ENCODE peak calls at places on chromosomes 3 and 15, in six cellular contexts. V, W, L, J, M and T are unnamed samples.

GRCh38 chr3:157119369-157119951 is 40.5 kb downstream of the CCNL1 start:
- DNase-seq in J (no peak), L (no peak), M (no peak), V (no peak), W (no peak), T (no peak)

GRCh38 chr3:175270199-175270837 is 411.2 kb downstream of the NAALADL2 start:
- DNase-seq in V (no peak), J (no peak), W (no peak), M (no peak), L (no peak), T (no peak)

GRCh38 chr15:42286445-42287029 is 13.3 kb upstream of the TMEM87A start:
- DNase-seq in M (no peak), V (no peak), J (no peak), W (peak), L (no peak), T (no peak)

GRCh38 chr3:171230857-171231256 is 204.3 kb upstream of the SLC2A2 start:
- DNase-seq in V (peak), J (no peak), M (no peak), L (no peak), W (no peak), T (no peak)

GRCh38 chr3:134211797-134212196 is 38.9 kb downstream of the RYK start:
- DNase-seq in W (no peak), J (no peak), M (peak), V (peak), L (no peak), T (peak)

GRCh38 chr3:193176690-193177089 is 64.3 kb upstream of the PLAAT1 start:
- DNase-seq in W (no peak), M (no peak), V (no peak), J (no peak), L (no peak), T (no peak)

GRCh38 chr15:89408512-89409183 is 74.0 kb upstream of the POLG start:
- DNase-seq in V (no peak), W (no peak), L (no peak), M (peak), J (no peak), T (no peak)

GRCh38 chr3:23712656-23713559 is 92.8 kb upstream of the UBE2E1 start:
- DNase-seq in V (peak), J (peak), L (no peak), M (peak), W (peak), T (no peak)

GRCh38 chr3:59456852-59457485 is 407.1 kb upstream of the CFAP20DC start:
- DNase-seq in W (no peak), M (no peak), L (no peak), J (no peak), V (no peak), T (no peak)

GRCh38 chr15:98844261-98844660 is 163.3 kb downstream of the PGPEP1L start:
- DNase-seq in J (no peak), V (no peak), L (no peak), W (no peak), M (no peak), T (no peak)

GRCh38 chr15:29812384-29812694 is 9.9 kb downstream of the TJP1 start:
- DNase-seq in M (peak), V (no peak), L (no peak), J (no peak), W (peak), T (no peak)

GRCh38 chr3:57147071-57147470 is 18.1 kb downstream of the IL17RD start:
- DNase-seq in V (no peak), J (no peak), M (no peak), L (no peak), W (no peak), T (no peak)

GRCh38 chr3:89179355-89179997 is 72.1 kb downstream of the EPHA3 start:
- DNase-seq in W (no peak), J (no peak), M (peak), L (no peak), V (no peak), T (peak)

GRCh38 chr15:52649686-52650085 is 29.5 kb downstream of the ATOSA start:
- DNase-seq in M (no peak), V (no peak), J (no peak), L (no peak), W (no peak), T (no peak)

GRCh38 chr3:72891053-72891855 is 3.4 kb downstream of the GXYLT2 start:
- DNase-seq in J (peak), V (peak), M (peak), L (no peak), W (peak), T (peak)

GRCh38 chr15:40660686-40661085 is 34.3 kb upstream of the RAD51 start:
- DNase-seq in L (no peak), V (no peak), W (no peak), J (no peak), M (no peak), T (no peak)

GRCh38 chr15:86089422-86089821 is 9.8 kb downstream of the AGBL1 start:
- DNase-seq in W (no peak), M (no peak), L (no peak), J (no peak), V (no peak), T (no peak)

GRCh38 chr3:39269528-39269927 is 10.3 kb downstream of the CX3CR1 start:
- DNase-seq in V (no peak), J (no peak), M (no peak), L (no peak), W (no peak), T (no peak)

GRCh38 chr3:177914224-177914623 is 622.0 kb upstream of the KCNMB2 start:
- DNase-seq in L (no peak), V (no peak), W (no peak), M (no peak), J (no peak), T (no peak)

GRCh38 chr15:95405447-95405846 is 925.1 kb upstream of the NR2F2 start:
- DNase-seq in J (no peak), W (peak), V (no peak), L (no peak), M (peak), T (no peak)

GRCh38 chr3:187041362-187042061 is 97.8 kb downstream of the RPL39L start:
- DNase-seq in M (no peak), L (no peak), V (no peak), J (no peak), W (no peak), T (peak)

GRCh38 chr3:130760922-130761321 is 14.3 kb upstream of the PIK3R4 start:
- DNase-seq in M (peak), J (no peak), V (no peak), W (peak), L (no peak), T (no peak)

GRCh38 chr15:26516102-26516980 is 256.5 kb downstream of the GABRB3 start:
- DNase-seq in V (no peak), J (no peak), M (no peak), W (no peak), L (no peak), T (no peak)

GRCh38 chr15:58307313-58307961 is 124.4 kb upstream of the LIPC start:
- DNase-seq in W (peak), M (peak), L (no peak), J (no peak), V (no peak), T (peak)

GRCh38 chr3:31505353-31506048 is 27.2 kb upstream of the STT3B start:
- DNase-seq in L (no peak), M (no peak), W (no peak), J (no peak), V (no peak), T (no peak)

GRCh38 chr3:50652709-50653108 is 22.0 kb upstream of the DOCK3 start:
- DNase-seq in J (peak), M (peak), L (no peak), V (peak), W (no peak), T (peak)

GRCh38 chr15:57769266-57769665 is 62.8 kb downstream of the POLR2M start:
- DNase-seq in J (peak), W (peak), L (no peak), V (no peak), M (peak), T (no peak)

GRCh38 chr15:70236306-70237103 is 138.8 kb upstream of the TLE3 start:
- DNase-seq in W (peak), J (no peak), L (no peak), V (no peak), M (peak), T (peak)

GRCh38 chr3:81684739-81685395 is 76.6 kb downstream of the GBE1 start:
- DNase-seq in J (no peak), L (no peak), M (peak), W (peak), V (no peak), T (no peak)

GRCh38 chr3:52216585-52217408 is 8.6 kb downstream of the TLR9 start:
- DNase-seq in W (peak), L (no peak), M (peak), J (peak), V (no peak), T (peak)

GRCh38 chr3:114179575-114179974 is 723 bp upstream of the DRD3 start:
- DNase-seq in J (no peak), W (peak), V (peak), L (no peak), M (peak), T (peak)

GRCh38 chr3:112303811-112304325 is 9.9 kb upstream of the SLC9C1 start:
- DNase-seq in W (no peak), L (no peak), V (peak), M (peak), J (no peak), T (no peak)

GRCh38 chr15:36458406-36458805 is 121.0 kb upstream of the CDIN1 start:
- DNase-seq in L (no peak), W (no peak), V (no peak), M (no peak), J (no peak), T (no peak)

GRCh38 chr15:34161329-34161953 is 48.5 kb downstream of the KATNBL1 start:
- DNase-seq in J (no peak), W (no peak), V (no peak), M (peak), L (no peak), T (no peak)

GRCh38 chr15:63287109-63287508 is 9.7 kb downstream of the APH1B start:
- DNase-seq in W (no peak), J (no peak), L (no peak), V (no peak), M (peak), T (no peak)

GRCh38 chr3:76646921-76647562 is 392.9 kb upstream of the ROBO2 start:
- DNase-seq in J (no peak), M (no peak), L (no peak), V (no peak), W (no peak), T (no peak)

GRCh38 chr15:81293728-81294500 is 30.0 kb downstream of the STARD5 start:
- DNase-seq in L (no peak), W (no peak), J (no peak), V (no peak), M (no peak), T (peak)

GRCh38 chr3:135970500-135971116 is 5.1 kb downstream of the PPP2R3A start:
- DNase-seq in M (peak), L (no peak), J (no peak), V (no peak), W (peak), T (no peak)

GRCh38 chr15:83854950-83855707 is 201.2 kb downstream of the ADAMTSL3 start:
- DNase-seq in W (no peak), V (no peak), L (no peak), M (no peak), J (no peak), T (no peak)

GRCh38 chr3:48474619-48475018 is 28.1 kb downstream of the ATRIP start:
- DNase-seq in W (no peak), L (no peak), J (no peak), V (no peak), M (no peak), T (no peak)
- H3K4me3 ChIP-seq in W (no peak), L (no peak), J (no peak), V (no peak), M (no peak), T (no peak)

DNA sequence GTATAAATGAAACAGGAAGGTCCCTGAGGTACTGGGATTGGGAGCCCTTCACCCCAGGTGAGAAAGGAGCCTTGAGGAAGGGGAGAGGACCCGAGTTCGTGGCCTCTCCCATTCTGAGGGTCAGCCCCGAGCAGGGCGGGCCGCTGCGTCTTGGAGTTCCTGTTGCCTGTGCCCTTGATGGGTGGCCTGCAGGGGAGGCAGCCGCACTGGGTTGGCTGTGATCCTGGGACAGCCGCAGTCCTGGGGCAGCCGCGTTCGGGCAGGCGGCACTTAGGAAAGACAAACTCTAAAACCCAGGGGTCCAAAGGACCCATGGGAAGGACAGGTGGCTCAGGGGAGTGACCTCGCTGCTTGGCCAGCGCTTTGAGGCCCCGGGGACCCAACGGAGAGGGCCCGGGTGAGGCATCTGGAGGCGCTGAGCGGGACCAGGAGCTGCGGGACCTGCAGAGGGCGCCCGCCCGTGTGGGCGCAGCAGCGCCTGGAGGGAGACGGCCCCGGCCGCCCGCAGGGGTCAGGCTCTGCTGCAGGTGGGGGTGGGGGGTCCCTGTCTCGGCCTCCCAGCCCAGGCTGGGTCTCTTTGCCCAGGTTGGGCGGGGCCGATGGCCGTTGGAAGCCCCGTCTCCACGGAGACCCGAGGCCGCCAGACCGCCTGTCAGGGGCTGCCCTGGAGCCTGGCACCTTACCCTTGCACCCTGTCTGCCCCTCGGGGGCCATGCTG is 65.1 kb downstream of the HMCES start:
- DNase-seq in J (peak), V (peak), M (peak), W (peak), L (no peak), T (no peak)
- H3K4me3 ChIP-seq in J (peak), V (no peak), M (peak), W (peak), L (peak), T (no peak)

DNA sequence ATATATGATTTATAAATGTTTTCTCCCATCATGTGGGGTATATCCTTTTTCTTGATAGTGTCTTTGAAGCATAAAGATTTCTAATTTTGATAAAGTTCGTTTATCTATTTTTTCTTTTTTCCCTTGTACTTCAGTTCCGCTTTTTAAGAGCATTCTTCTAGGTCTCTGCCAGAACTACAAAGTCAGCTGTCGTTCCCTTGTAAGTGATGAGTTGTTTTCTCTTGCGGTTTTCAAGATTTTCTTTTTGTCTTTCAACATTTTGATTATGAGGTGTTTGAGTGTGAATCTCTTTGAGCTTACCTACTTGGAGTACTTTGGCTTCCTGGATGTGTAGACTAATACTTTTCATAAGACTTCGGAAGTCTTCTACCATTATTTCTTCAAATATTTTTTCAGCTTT is 9.3 kb upstream of the PRICKLE2 start:
- DNase-seq in V (no peak), J (no peak), L (no peak), W (no peak), M (no peak), T (no peak)
- H3K4me3 ChIP-seq in V (no peak), J (no peak), L (no peak), W (no peak), M (no peak), T (no peak)

DNA sequence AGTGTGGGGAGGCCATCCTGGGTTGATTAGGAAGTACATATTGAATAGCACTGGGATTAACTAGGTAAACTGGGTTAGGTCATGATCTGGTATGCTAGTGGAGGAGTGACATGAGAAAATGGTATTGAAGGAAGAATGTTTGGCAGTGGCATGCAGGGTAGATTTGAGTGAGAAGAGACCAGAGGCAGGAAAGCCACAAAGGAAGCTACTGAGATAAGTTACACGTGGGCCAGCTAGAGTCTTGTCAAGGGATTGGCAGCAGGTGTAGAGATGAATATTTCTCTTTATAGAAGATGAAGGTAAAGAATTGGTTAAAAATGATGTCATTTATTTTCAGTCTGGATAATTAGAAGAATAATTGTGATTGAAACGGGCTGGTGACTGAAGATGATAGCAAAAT is 91.0 kb upstream of the TPRG1 start:
- DNase-seq in M (no peak), W (no peak), J (no peak), L (no peak), V (no peak), T (no peak)
- H3K4me3 ChIP-seq in M (no peak), W (no peak), J (no peak), L (no peak), V (no peak), T (no peak)

GRCh38 chr3:14320221-14320620 is 82.2 kb upstream of the SLC6A6 start:
- DNase-seq in J (no peak), L (no peak), V (no peak), M (no peak), W (no peak), T (no peak)
- H3K4me3 ChIP-seq in J (no peak), L (no peak), V (no peak), M (no peak), W (no peak), T (peak)

GRCh38 chr15:77083381-77084160 is 12.7 kb upstream of the TSPAN3 start:
- DNase-seq in L (peak), J (peak), V (peak), W (no peak), M (peak), T (no peak)
- H3K4me3 ChIP-seq in L (peak), J (peak), V (peak), W (no peak), M (peak), T (no peak)

GRCh38 chr15:60791216-60791615 is 312.3 kb upstream of the ICE2 start:
- DNase-seq in J (no peak), L (no peak), W (no peak), V (no peak), M (no peak), T (no peak)
- H3K4me3 ChIP-seq in J (no peak), L (no peak), W (no peak), V (no peak), M (no peak), T (no peak)

GRCh38 chr15:31329640-31330010 is 3.0 kb downstream of the KLF13 start:
- DNase-seq in J (no peak), M (no peak), W (no peak), L (no peak), V (no peak), T (no peak)

GRCh38 chr15:31330836-31331235 is 4.2 kb downstream of the KLF13 start:
- DNase-seq in V (no peak), L (no peak), J (no peak), W (no peak), M (no peak), T (no peak)

GRCh38 chr15:31328999-31329639 is 2.5 kb downstream of the KLF13 start:
- DNase-seq in V (no peak), W (no peak), L (no peak), M (no peak), J (no peak), T (no peak)

GRCh38 chr15:31331389-31331788 is 4.8 kb downstream of the KLF13 start:
- DNase-seq in L (no peak), W (no peak), V (no peak), M (no peak), J (no peak), T (no peak)

DNA sequence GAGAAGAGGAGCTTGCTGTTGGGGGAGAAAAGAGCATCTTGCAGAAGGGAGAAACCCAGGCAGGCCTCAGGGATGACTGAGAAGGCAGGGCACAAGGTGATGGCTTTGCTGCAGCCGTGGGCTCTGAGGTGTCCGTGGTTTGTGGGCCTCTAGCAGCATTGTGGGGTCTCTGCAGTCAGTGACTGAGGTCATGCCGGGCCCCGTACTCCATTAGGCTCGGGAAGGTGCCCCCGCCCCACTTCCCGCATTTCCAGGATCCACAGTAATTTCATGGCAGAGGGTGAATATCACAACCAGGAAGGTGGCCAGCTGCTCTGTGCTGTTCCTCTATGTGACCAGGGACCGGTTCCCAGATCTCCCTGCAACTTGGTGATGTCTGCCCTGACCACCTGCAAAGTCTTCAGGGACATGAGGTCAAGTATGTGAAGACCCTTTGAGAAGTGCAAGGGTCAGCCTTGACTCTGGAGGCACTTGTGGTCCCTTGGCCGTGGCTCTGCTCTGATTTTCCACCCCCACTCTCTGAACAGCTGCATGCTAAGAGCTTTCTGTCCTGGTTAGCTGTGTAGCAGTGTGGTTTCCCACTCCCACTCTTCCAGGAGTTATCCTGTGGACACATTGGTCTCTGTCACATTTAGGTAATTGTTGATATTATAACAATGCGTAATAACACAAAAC is 3.6 kb downstream of the KLF13 start:
- DNase-seq in M (no peak), J (no peak), V (no peak), L (no peak), W (no peak), T (no peak)
- H3K4me3 ChIP-seq in M (no peak), J (peak), V (no peak), L (peak), W (peak), T (no peak)